ENCODE peak calls at places on chromosomes 12 and 14, in six cellular contexts. N is GM23338, X is A549, W is H9, L is colonic mucosa, V is neural crest cell. U is an unnamed sample.
A peak's percentile ranks its signal among the peaks of the same experiment; 100 is the strongest.

GRCh38 chr12:93341409-93342044 is 36.2 kb upstream of the NUDT4 start:
- DNase-seq in N (no peak), X (no peak), W (no peak), L (no peak), V (no peak), U (no peak)

GRCh38 chr12:132071001-132071810 is 72.9 kb downstream of the DDX51 start:
- DNase-seq in N (no peak), X (no peak), W (no peak), L (no peak), V (no peak), U (no peak)

GRCh38 chr14:85533821-85534271 is 3.9 kb downstream of the FLRT2 start:
- DNase-seq in N (peak; percentile 73), X (peak; percentile 9), W (peak; percentile 53), L (no peak), V (peak; percentile 34), U (peak; percentile 83)

GRCh38 chr14:104434214-104435076 is 145.1 kb upstream of the C14orf180 start:
- DNase-seq in N (no peak), X (no peak), W (peak; percentile 12), L (no peak), V (no peak), U (peak; percentile 43)

GRCh38 chr12:50603817-50604639 is 99.2 kb downstream of the DIP2B start:
- DNase-seq in N (no peak), X (no peak), W (no peak), L (no peak), V (no peak), U (no peak)

GRCh38 chr14:75153295-75153694 is 23.1 kb downstream of the TMED10 start:
- DNase-seq in N (no peak), X (no peak), W (no peak), L (no peak), V (no peak), U (no peak)

GRCh38 chr14:100737526-100737925 is 10.8 kb downstream of the DLK1 start:
- DNase-seq in N (no peak), X (no peak), W (peak; percentile 18), L (no peak), V (no peak), U (peak; percentile 22)

GRCh38 chr14:99671230-99672224 is 12.6 kb upstream of the CYP46A1 start:
- DNase-seq in N (no peak), X (no peak), W (no peak), L (peak; percentile 24), V (peak; percentile 64), U (no peak)

GRCh38 chr14:93824518-93825234 is 36.4 kb upstream of the PRIMA1 start:
- DNase-seq in N (peak; percentile 15), X (peak; percentile 36), W (no peak), L (no peak), V (no peak), U (no peak)

GRCh38 chr12:92827836-92828431 is 101.2 kb downstream of the EEA1 start:
- DNase-seq in N (peak; percentile 54), X (peak; percentile 36), W (no peak), L (peak; percentile 40), V (peak; percentile 25), U (peak; percentile 73)

GRCh38 chr12:57475271-57476161 is 4.2 kb downstream of the ARHGAP9 start:
- DNase-seq in N (peak; percentile 69), X (no peak), W (peak; percentile 63), L (no peak), V (no peak), U (peak; percentile 87)

GRCh38 chr12:8577879-8578278 is 34.8 kb downstream of the AICDA start:
- DNase-seq in N (no peak), X (no peak), W (no peak), L (no peak), V (no peak), U (no peak)

GRCh38 chr12:8566525-8566924 is 25.8 kb upstream of the CLEC4E start:
- DNase-seq in N (no peak), X (no peak), W (no peak), L (no peak), V (no peak), U (no peak)

GRCh38 chr12:8572507-8572906 is 31.8 kb upstream of the CLEC4E start:
- DNase-seq in N (no peak), X (no peak), W (no peak), L (no peak), V (no peak), U (no peak)
- TF ChIP-seq CTCF in N (no peak), X (no peak), W (no peak), L (no peak), V (no peak), U (no peak)

DNA sequence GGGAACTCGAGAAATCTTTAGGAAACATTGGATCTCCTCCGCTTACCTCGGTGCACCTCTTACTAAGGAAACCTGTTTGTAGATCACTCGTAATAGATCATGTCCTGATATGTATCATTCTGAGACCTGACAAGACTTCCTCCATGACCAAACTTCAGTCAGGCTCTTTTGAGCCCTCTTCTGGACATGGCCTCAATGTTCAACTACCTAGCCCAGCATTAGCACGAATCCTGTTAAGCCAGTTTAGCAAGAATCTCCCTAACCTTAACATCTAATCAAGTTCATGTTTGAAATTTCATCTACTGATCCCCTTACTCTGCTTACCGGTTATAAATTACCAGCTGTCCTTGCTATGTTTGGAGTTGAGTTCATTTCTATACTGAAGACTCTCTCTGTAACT is 713.9 kb upstream of the USP15 start:
- DNase-seq in N (peak; percentile 34), X (no peak), W (peak; percentile 33), L (no peak), V (no peak), U (peak; percentile 56)
- TF ChIP-seq CTCF in N (peak; percentile 20), X (no peak), W (peak; percentile 45), L (no peak), V (no peak), U (peak; percentile 65)

GRCh38 chr14:47332939-47333338 is 342.5 kb downstream of the MDGA2 start:
- DNase-seq in N (no peak), X (no peak), W (no peak), L (no peak), V (no peak), U (no peak)
- TF ChIP-seq CTCF in N (peak; percentile 59), X (no peak), W (peak; percentile 55), L (no peak), V (peak; percentile 56), U (peak; percentile 65)

DNA sequence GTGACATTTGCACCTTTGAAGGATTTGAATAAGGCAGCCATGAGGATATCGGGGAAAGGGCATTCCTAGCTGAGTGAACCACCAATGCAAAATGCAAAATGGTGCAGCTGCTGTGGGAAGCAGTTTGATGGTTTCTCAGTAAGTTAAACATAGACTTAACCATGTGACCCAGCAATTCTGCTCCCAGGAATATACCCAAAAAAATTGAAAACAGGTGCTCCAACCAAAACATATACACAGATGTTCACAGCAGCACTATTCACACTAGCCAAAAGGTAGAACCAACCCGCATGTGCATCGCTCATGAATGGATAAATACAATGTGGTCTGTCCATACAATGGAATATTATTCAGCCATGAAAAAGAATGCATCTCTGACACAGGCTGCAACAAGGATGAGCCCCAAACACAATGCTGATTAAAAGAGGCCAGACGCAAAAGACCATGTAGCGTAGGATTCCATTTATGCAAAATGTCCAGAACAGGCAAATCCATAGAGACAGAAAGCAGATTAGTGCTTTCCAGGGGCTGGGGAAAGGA is 215.0 kb upstream of the MYL2 start:
- DNase-seq in N (no peak), X (no peak), W (no peak), L (no peak), V (no peak), U (no peak)
- TF ChIP-seq CTCF in N (no peak), X (no peak), W (no peak), L (no peak), V (no peak), U (no peak)

DNA sequence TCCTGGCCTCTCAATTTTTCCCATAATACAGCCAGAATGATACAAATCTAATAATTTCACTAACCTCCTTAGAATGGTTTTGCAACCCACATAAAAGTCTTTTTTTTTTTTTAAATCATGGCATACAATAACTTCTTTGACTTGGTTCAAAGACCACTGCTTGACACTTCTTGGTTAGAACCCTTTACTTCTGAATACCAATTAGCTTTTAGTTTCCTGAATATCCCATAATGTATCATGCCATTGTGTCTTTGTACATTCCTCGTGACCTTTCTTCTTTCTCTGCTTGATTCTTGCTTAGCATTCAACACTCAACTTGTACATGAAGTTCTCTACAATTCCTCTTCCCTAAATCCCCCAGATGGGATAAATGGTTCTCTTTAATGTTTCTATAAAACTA is 19.3 kb downstream of the KLHL28 start:
- DNase-seq in N (no peak), X (no peak), W (no peak), L (no peak), V (no peak), U (no peak)
- TF ChIP-seq CTCF in N (no peak), X (no peak), W (no peak), L (no peak), V (no peak), U (no peak)

DNA sequence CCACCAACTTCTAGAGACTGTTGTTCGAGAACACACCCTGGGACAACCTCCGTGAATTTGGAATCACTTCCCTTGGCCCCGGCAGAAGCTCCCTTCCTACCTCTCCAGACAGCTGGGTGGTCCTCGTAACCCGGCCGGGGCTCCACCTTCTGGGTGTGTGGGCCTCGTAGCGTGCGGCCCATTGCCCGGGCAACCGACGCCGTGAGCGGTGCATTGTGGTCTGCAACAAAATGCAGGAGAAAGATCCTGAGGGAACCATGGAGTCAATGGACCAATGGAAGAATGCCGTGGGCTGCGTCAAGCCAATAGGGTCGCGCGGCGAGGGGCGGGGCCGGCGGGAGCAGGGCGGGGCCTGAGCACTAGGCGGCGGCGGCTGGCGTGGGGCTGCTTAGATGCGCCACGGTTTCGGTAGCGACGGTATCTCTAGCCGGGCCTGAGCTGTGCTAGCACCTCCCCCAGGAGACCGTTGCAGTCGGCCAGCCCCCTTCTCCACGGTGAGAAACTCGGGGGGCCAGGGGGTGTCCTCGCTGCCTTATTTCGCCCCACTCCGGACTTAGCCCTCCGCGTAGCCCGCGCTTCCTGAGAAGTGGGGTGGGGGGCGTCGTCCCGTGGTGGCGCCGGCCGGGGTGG is at the start of gene DYNLL1:
- DNase-seq in N (peak; percentile 98), X (peak; percentile 99), W (peak; percentile 99), L (peak; percentile 98), V (peak; percentile 99), U (peak; percentile 100)
- TF ChIP-seq CTCF in N (no peak), X (no peak), W (no peak), L (no peak), V (no peak), U (no peak)

GRCh38 chr12:40768125-40768864 is 76.1 kb downstream of the CNTN1 start:
- DNase-seq in N (no peak), X (no peak), W (no peak), L (no peak), V (no peak), U (no peak)
- TF ChIP-seq CTCF in N (no peak), X (no peak), W (no peak), L (no peak), V (no peak), U (no peak)

DNA sequence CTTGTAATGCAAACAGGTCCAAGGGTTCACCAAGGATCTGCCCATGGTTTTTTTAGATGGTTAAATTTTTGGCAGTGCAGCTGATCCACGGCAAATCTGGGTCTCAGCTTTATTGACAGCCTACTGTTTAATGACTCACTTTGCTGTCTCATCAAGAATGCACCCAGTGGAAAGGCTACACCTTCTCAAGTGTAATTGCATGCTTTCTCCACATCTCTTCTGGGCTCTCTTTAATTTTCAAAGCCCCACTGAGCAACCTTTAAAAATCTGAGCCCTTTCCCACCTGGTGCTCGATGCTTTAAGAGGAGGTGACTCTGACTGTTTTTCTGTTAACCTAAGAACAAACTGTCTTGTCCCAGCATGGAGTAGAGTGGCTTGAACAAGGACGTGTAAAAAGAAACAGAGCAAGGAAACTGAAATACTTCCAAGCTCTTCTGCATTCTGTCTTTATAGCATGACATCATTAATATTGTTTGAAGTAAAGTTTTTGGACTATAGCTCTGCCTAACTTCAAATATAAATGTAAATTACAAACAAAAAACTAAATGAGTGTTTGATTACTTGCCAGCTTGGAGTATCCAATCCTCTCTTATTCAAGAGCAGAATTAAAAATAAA is 214.2 kb upstream of the KRR1 start:
- DNase-seq in N (no peak), X (peak; percentile 66), W (no peak), L (no peak), V (no peak), U (no peak)
- TF ChIP-seq CTCF in N (no peak), X (no peak), W (peak; percentile 19), L (no peak), V (peak; percentile 22), U (peak; percentile 34)

U was measured in endodermal cell.